ENCODE peak calls at places on chromosomes 12 and 14, in seven cellular contexts. One of them, this sample, is unnamed.

GRCh38 chr12:46266382-46266791 is 2.5 kb downstream of the SLC38A1 start:
- DNase-seq in activated CD4-positive, CD25-positive, alpha-beta regulatory T cell: no peak
- DNase-seq in astrocyte of the cerebellum: no peak
- DNase-seq in MCF 10A: peak
- DNase-seq in iris pigment epithelial cell: peak
- DNase-seq in ovary: no peak
- DNase-seq in transverse colon: peak
- DNase-seq in this sample: peak

GRCh38 chr12:115002434-115002833 is 318.5 kb upstream of the TBX3 start:
- DNase-seq in activated CD4-positive, CD25-positive, alpha-beta regulatory T cell: no peak
- DNase-seq in astrocyte of the cerebellum: no peak
- DNase-seq in MCF 10A: no peak
- DNase-seq in iris pigment epithelial cell: no peak
- DNase-seq in ovary: no peak
- DNase-seq in transverse colon: no peak
- DNase-seq in this sample: no peak

GRCh38 chr14:68630611-68631013 is 162.3 kb downstream of the ZFP36L1 start:
- DNase-seq in activated CD4-positive, CD25-positive, alpha-beta regulatory T cell: no peak
- DNase-seq in astrocyte of the cerebellum: no peak
- DNase-seq in MCF 10A: no peak
- DNase-seq in iris pigment epithelial cell: no peak
- DNase-seq in ovary: no peak
- DNase-seq in transverse colon: no peak
- DNase-seq in this sample: no peak

GRCh38 chr12:62701492-62701891 is 233.5 kb downstream of the PPM1H start:
- DNase-seq in activated CD4-positive, CD25-positive, alpha-beta regulatory T cell: no peak
- DNase-seq in astrocyte of the cerebellum: no peak
- DNase-seq in MCF 10A: no peak
- DNase-seq in iris pigment epithelial cell: no peak
- DNase-seq in ovary: no peak
- DNase-seq in transverse colon: no peak
- DNase-seq in this sample: no peak

GRCh38 chr12:70178038-70178437 is 65.2 kb upstream of the CNOT2 start:
- DNase-seq in activated CD4-positive, CD25-positive, alpha-beta regulatory T cell: no peak
- DNase-seq in astrocyte of the cerebellum: no peak
- DNase-seq in MCF 10A: no peak
- DNase-seq in iris pigment epithelial cell: peak
- DNase-seq in ovary: no peak
- DNase-seq in transverse colon: no peak
- DNase-seq in this sample: peak

GRCh38 chr12:126668538-126668937 is 1598.4 kb upstream of the TMEM132C start:
- DNase-seq in activated CD4-positive, CD25-positive, alpha-beta regulatory T cell: no peak
- DNase-seq in astrocyte of the cerebellum: peak
- DNase-seq in MCF 10A: peak
- DNase-seq in iris pigment epithelial cell: peak
- DNase-seq in ovary: no peak
- DNase-seq in transverse colon: no peak
- DNase-seq in this sample: peak

GRCh38 chr12:49901026-49901425 is 2.7 kb downstream of the FAIM2 start:
- DNase-seq in activated CD4-positive, CD25-positive, alpha-beta regulatory T cell: no peak
- DNase-seq in astrocyte of the cerebellum: no peak
- DNase-seq in MCF 10A: no peak
- DNase-seq in iris pigment epithelial cell: no peak
- DNase-seq in ovary: no peak
- DNase-seq in transverse colon: no peak
- DNase-seq in this sample: no peak

GRCh38 chr12:70486588-70486987 is 120.5 kb downstream of the KCNMB4 start:
- DNase-seq in activated CD4-positive, CD25-positive, alpha-beta regulatory T cell: no peak
- DNase-seq in astrocyte of the cerebellum: no peak
- DNase-seq in MCF 10A: no peak
- DNase-seq in iris pigment epithelial cell: no peak
- DNase-seq in ovary: no peak
- DNase-seq in transverse colon: no peak
- DNase-seq in this sample: no peak

GRCh38 chr14:76574416-76574815 is 186.9 kb upstream of the VASH1 start:
- DNase-seq in activated CD4-positive, CD25-positive, alpha-beta regulatory T cell: no peak
- DNase-seq in astrocyte of the cerebellum: no peak
- DNase-seq in MCF 10A: no peak
- DNase-seq in iris pigment epithelial cell: no peak
- DNase-seq in ovary: no peak
- DNase-seq in transverse colon: no peak
- DNase-seq in this sample: no peak

GRCh38 chr12:67539329-67539728 is 109.2 kb upstream of the DYRK2 start:
- DNase-seq in activated CD4-positive, CD25-positive, alpha-beta regulatory T cell: no peak
- DNase-seq in astrocyte of the cerebellum: no peak
- DNase-seq in MCF 10A: no peak
- DNase-seq in iris pigment epithelial cell: no peak
- DNase-seq in ovary: no peak
- DNase-seq in transverse colon: no peak
- DNase-seq in this sample: no peak

GRCh38 chr12:24608637-24609285 is 340.1 kb downstream of the BCAT1 start:
- DNase-seq in activated CD4-positive, CD25-positive, alpha-beta regulatory T cell: no peak
- DNase-seq in astrocyte of the cerebellum: no peak
- DNase-seq in MCF 10A: no peak
- DNase-seq in iris pigment epithelial cell: peak
- DNase-seq in ovary: no peak
- DNase-seq in transverse colon: no peak
- DNase-seq in this sample: peak

GRCh38 chr12:121883315-121883660 is 5.3 kb upstream of the PSMD9 start:
- DNase-seq in activated CD4-positive, CD25-positive, alpha-beta regulatory T cell: no peak
- DNase-seq in astrocyte of the cerebellum: no peak
- DNase-seq in MCF 10A: no peak
- DNase-seq in iris pigment epithelial cell: no peak
- DNase-seq in ovary: no peak
- DNase-seq in transverse colon: no peak
- DNase-seq in this sample: no peak

GRCh38 chr12:68267892-68268396 is 14.5 kb upstream of the IL22 start:
- DNase-seq in activated CD4-positive, CD25-positive, alpha-beta regulatory T cell: no peak
- DNase-seq in astrocyte of the cerebellum: peak
- DNase-seq in MCF 10A: peak
- DNase-seq in iris pigment epithelial cell: peak
- DNase-seq in ovary: no peak
- DNase-seq in transverse colon: no peak
- DNase-seq in this sample: no peak